ENCODE peak calls at places on chromosomes 6 and 20, in seven cellular contexts. E is stomach, K is breast epithelium, Z is A549, H is uterus, A is HCT116, I is IMR-90. D is an unnamed sample.

GRCh38 chr6:109869398-109870165 is 108.5 kb upstream of the GPR6 start:
- DNase-seq in E (no peak), I (peak), K (no peak), A (no peak), H (peak), Z (no peak), D (peak)

GRCh38 chr6:155174576-155175174 is 89.1 kb upstream of the CLDN20 start:
- DNase-seq in I (peak), K (peak), A (peak), H (peak), E (peak), Z (peak), D (no peak)

GRCh38 chr20:57679113-57679512 is 30.7 kb downstream of the PMEPA1 start:
- DNase-seq in I (no peak), E (no peak), Z (no peak), K (no peak), H (no peak), A (no peak), D (no peak)

GRCh38 chr6:143546599-143546998 is 35.1 kb upstream of the FUCA2 start:
- DNase-seq in I (no peak), K (no peak), Z (no peak), H (no peak), E (no peak), A (no peak), D (no peak)

GRCh38 chr20:44218441-44218840 is 7.9 kb upstream of the OSER1 start:
- DNase-seq in K (no peak), H (no peak), E (no peak), Z (no peak), A (no peak), I (no peak), D (no peak)

GRCh38 chr6:14711704-14712397 is 534.0 kb upstream of the JARID2 start:
- DNase-seq in K (no peak), H (no peak), I (no peak), A (no peak), E (no peak), Z (no peak), D (no peak)

GRCh38 chr20:38665094-38665493 is 59.2 kb upstream of the SLC32A1 start:
- DNase-seq in E (no peak), A (no peak), K (no peak), I (no peak), Z (no peak), H (no peak), D (no peak)

GRCh38 chr20:21185849-21186248 is 60.0 kb downstream of the KIZ start:
- DNase-seq in I (no peak), Z (no peak), E (no peak), A (no peak), H (no peak), K (no peak), D (no peak)

GRCh38 chr6:101396552-101397173 is 3.2 kb downstream of the GRIK2 start:
- DNase-seq in I (peak), K (no peak), Z (peak), H (no peak), A (no peak), E (peak), D (no peak)

GRCh38 chr6:152314483-152314832 is 322.7 kb downstream of the SYNE1 start:
- DNase-seq in I (no peak), H (no peak), E (no peak), K (no peak), Z (no peak), A (no peak), D (no peak)

GRCh38 chr6:137550527-137550926 is 56.3 kb upstream of the OLIG3 start:
- DNase-seq in Z (no peak), A (no peak), E (no peak), I (no peak), H (no peak), K (no peak), D (no peak)

GRCh38 chr6:25578538-25578937 is 73.5 kb upstream of the SCGN start:
- DNase-seq in K (no peak), H (no peak), I (no peak), A (no peak), E (no peak), Z (no peak), D (no peak)

GRCh38 chr6:166078294-166078693 is 89.4 kb downstream of the TBXT start:
- DNase-seq in A (no peak), K (no peak), E (no peak), H (no peak), I (peak), Z (no peak), D (peak)

GRCh38 chr20:24738981-24739633 is 210.0 kb upstream of the CST7 start:
- DNase-seq in A (no peak), H (no peak), K (no peak), I (no peak), Z (no peak), E (no peak), D (no peak)

GRCh38 chr6:15948930-15949900 is 179.7 kb upstream of the MYLIP start:
- DNase-seq in Z (peak), I (no peak), H (no peak), A (no peak), E (peak), K (no peak), D (no peak)

GRCh38 chr20:7841967-7842301 is 98.3 kb downstream of the HAO1 start:
- DNase-seq in I (peak), K (no peak), Z (peak), E (no peak), H (peak), A (no peak), D (no peak)

GRCh38 chr6:134686071-134686470 is 263.8 kb downstream of the ALDH8A1 start:
- DNase-seq in Z (no peak), H (no peak), I (peak), K (no peak), A (no peak), E (no peak), D (no peak)

GRCh38 chr6:154615483-154616025 is 105.1 kb upstream of the CNKSR3 start:
- DNase-seq in A (peak), I (peak), H (peak), E (peak), K (peak), Z (peak), D (no peak)

GRCh38 chr6:167898673-167899311 is 72.1 kb downstream of the AFDN start:
- DNase-seq in Z (peak), A (no peak), E (no peak), K (no peak), H (no peak), I (peak), D (no peak)

GRCh38 chr20:10060223-10060622 is 25.4 kb downstream of the ANKEF1 start:
- DNase-seq in H (no peak), I (no peak), Z (no peak), E (no peak), K (no peak), A (no peak), D (no peak)

GRCh38 chr6:57040011-57040410 is 6.5 kb upstream of the KIAA1586 start:
- DNase-seq in A (peak), H (no peak), E (no peak), K (no peak), Z (peak), I (no peak), D (no peak)

GRCh38 chr20:46083101-46083500 is 6.7 kb downstream of the NCOA5 start:
- DNase-seq in A (no peak), Z (no peak), E (no peak), H (no peak), K (no peak), I (no peak), D (no peak)

GRCh38 chr20:46087161-46087560 is 2.6 kb downstream of the NCOA5 start:
- DNase-seq in H (no peak), E (no peak), I (peak), K (no peak), Z (peak), A (no peak), D (no peak)

GRCh38 chr20:46084805-46085792 is 4.7 kb downstream of the NCOA5 start:
- DNase-seq in K (no peak), I (peak), H (no peak), A (no peak), E (peak), Z (peak), D (no peak)

GRCh38 chr20:46081074-46081473 is 8.7 kb downstream of the NCOA5 start:
- DNase-seq in I (no peak), Z (no peak), K (no peak), H (no peak), E (no peak), A (no peak), D (no peak)

DNA sequence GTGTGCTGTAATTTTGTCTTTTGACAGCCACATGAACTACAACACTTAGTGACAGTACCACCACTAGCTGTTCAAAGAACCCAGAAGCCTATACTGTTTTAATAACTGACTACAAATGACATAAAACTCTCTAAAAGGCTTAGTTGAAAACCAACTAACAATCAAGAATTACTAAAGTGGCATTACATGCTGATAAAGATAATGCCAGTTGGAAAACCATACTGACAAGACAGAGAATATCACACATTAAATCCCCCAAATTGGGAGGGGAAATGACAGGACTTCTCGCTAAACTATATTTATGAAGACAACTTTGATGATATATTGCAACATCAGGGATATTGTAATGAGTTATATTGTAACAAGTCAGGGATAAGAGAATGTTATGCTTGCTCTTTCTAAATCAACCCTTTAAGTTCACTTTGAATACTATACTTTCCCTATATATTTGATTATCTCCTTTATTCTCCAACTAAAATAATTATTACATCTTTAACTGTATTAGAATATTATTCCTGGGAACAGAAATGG is 6.2 kb downstream of the NCOA5 start:
- DNase-seq in E (no peak), A (no peak), H (no peak), I (no peak), Z (no peak), K (no peak), D (no peak)
- TF ChIP-seq CTCF in E (no peak), A (no peak), H (no peak), I (no peak), Z (no peak), K (no peak), D (no peak)

GRCh38 chr6:46011241-46012085 is 4.2 kb downstream of the CLIC5 start:
- DNase-seq in I (no peak), E (peak), H (no peak), K (no peak), Z (no peak), A (no peak), D (no peak)
- TF ChIP-seq POLR2A in I (no peak), E (no peak), H (no peak), K (no peak), Z (no peak), A (no peak), D (no peak)

GRCh38 chr6:21999012-21999528 is 297.8 kb downstream of the PRL start:
- DNase-seq in Z (no peak), K (no peak), E (no peak), A (no peak), I (peak), H (no peak), D (no peak)
- H3K4me3 ChIP-seq in Z (no peak), K (no peak), E (no peak), A (no peak), I (no peak), H (no peak), D (no peak)

GRCh38 chr6:162736933-162737332 is 9.2 kb downstream of the PACRG start:
- DNase-seq in K (no peak), Z (no peak), I (no peak), A (no peak), E (no peak), H (no peak), D (no peak)
- TF ChIP-seq CTCF in K (no peak), Z (no peak), I (no peak), A (no peak), E (no peak), H (no peak), D (no peak)

D was measured in lower leg skin.